ENCODE peak calls at places on chromosomes 12 and 14, in six cellular contexts. One of them, this sample, is unnamed. For H3K4me1, the result is how much of the 10 kb centered on the place peaks cover.

GRCh38 chr12:131928080-131928764 is 854 bp upstream of the PUS1 start:
- DNase-seq in CD8-positive, alpha-beta T cell: no peak
- DNase-seq in NT2/D1: no peak
- DNase-seq in left ventricle myocardium inferior: no peak
- DNase-seq in BE2C: no peak
- DNase-seq in IMR-90: peak
- DNase-seq in this sample: no peak

GRCh38 chr14:88168498-88169165 is 154.4 kb downstream of the KCNK10 start:
- DNase-seq in IMR-90: peak
- DNase-seq in left ventricle myocardium inferior: no peak
- DNase-seq in NT2/D1: peak
- DNase-seq in CD8-positive, alpha-beta T cell: peak
- DNase-seq in BE2C: peak
- DNase-seq in this sample: no peak

GRCh38 chr14:77864085-77864484 is 64.2 kb downstream of the ADCK1 start:
- DNase-seq in left ventricle myocardium inferior: no peak
- DNase-seq in BE2C: no peak
- DNase-seq in IMR-90: no peak
- DNase-seq in NT2/D1: no peak
- DNase-seq in CD8-positive, alpha-beta T cell: no peak
- DNase-seq in this sample: no peak

GRCh38 chr12:71045781-71046180 is 112.0 kb downstream of the TSPAN8 start:
- DNase-seq in NT2/D1: no peak
- DNase-seq in IMR-90: no peak
- DNase-seq in CD8-positive, alpha-beta T cell: no peak
- DNase-seq in left ventricle myocardium inferior: no peak
- DNase-seq in BE2C: no peak
- DNase-seq in this sample: no peak

GRCh38 chr14:105865266-105865903 is 339.0 kb downstream of the TMEM121 start:
- DNase-seq in IMR-90: no peak
- DNase-seq in NT2/D1: no peak
- DNase-seq in left ventricle myocardium inferior: peak
- DNase-seq in CD8-positive, alpha-beta T cell: no peak
- DNase-seq in BE2C: peak
- DNase-seq in this sample: peak

GRCh38 chr12:73452672-73453469 is 1084.8 kb upstream of the ATXN7L3B start:
- DNase-seq in left ventricle myocardium inferior: no peak
- DNase-seq in IMR-90: no peak
- DNase-seq in BE2C: no peak
- DNase-seq in CD8-positive, alpha-beta T cell: no peak
- DNase-seq in NT2/D1: no peak
- DNase-seq in this sample: no peak

GRCh38 chr14:80705241-80705980 is 236.1 kb downstream of the CEP128 start:
- DNase-seq in left ventricle myocardium inferior: no peak
- DNase-seq in IMR-90: no peak
- DNase-seq in NT2/D1: no peak
- DNase-seq in BE2C: no peak
- DNase-seq in CD8-positive, alpha-beta T cell: no peak
- DNase-seq in this sample: no peak

GRCh38 chr12:111193511-111193910 is 175.4 kb downstream of the PHETA1 start:
- DNase-seq in IMR-90: no peak
- DNase-seq in NT2/D1: no peak
- DNase-seq in left ventricle myocardium inferior: no peak
- DNase-seq in CD8-positive, alpha-beta T cell: no peak
- DNase-seq in BE2C: no peak
- DNase-seq in this sample: no peak

GRCh38 chr12:44525806-44526654 is 350.1 kb downstream of the NELL2 start:
- DNase-seq in BE2C: no peak
- DNase-seq in NT2/D1: no peak
- DNase-seq in CD8-positive, alpha-beta T cell: no peak
- DNase-seq in IMR-90: no peak
- DNase-seq in left ventricle myocardium inferior: no peak
- DNase-seq in this sample: no peak

GRCh38 chr14:95156153-95156764 is 1.1 kb downstream of the DICER1 start:
- DNase-seq in IMR-90: peak
- DNase-seq in left ventricle myocardium inferior: no peak
- DNase-seq in NT2/D1: no peak
- DNase-seq in CD8-positive, alpha-beta T cell: no peak
- DNase-seq in BE2C: no peak
- DNase-seq in this sample: no peak

GRCh38 chr12:59808317-59808910 is 212.6 kb downstream of the SLC16A7 start:
- DNase-seq in left ventricle myocardium inferior: no peak
- DNase-seq in CD8-positive, alpha-beta T cell: no peak
- DNase-seq in NT2/D1: peak
- DNase-seq in IMR-90: peak
- DNase-seq in BE2C: no peak
- DNase-seq in this sample: no peak

GRCh38 chr14:76773188-76773885 is 12.1 kb downstream of the VASH1 start:
- DNase-seq in NT2/D1: no peak
- DNase-seq in left ventricle myocardium inferior: peak
- DNase-seq in IMR-90: peak
- DNase-seq in BE2C: no peak
- DNase-seq in CD8-positive, alpha-beta T cell: no peak
- DNase-seq in this sample: peak

GRCh38 chr12:92621312-92621711 is 81.5 kb upstream of the PLEKHG7 start:
- DNase-seq in left ventricle myocardium inferior: no peak
- DNase-seq in NT2/D1: no peak
- DNase-seq in CD8-positive, alpha-beta T cell: no peak
- DNase-seq in IMR-90: no peak
- DNase-seq in BE2C: no peak
- DNase-seq in this sample: no peak
- H3K4me1 ChIP-seq in left ventricle myocardium inferior: under half
- H3K4me1 ChIP-seq in NT2/D1: under half
- H3K4me1 ChIP-seq in CD8-positive, alpha-beta T cell: under half
- H3K4me1 ChIP-seq in IMR-90: under half
- H3K4me1 ChIP-seq in BE2C: under half
- H3K4me1 ChIP-seq in this sample: under half

DNA sequence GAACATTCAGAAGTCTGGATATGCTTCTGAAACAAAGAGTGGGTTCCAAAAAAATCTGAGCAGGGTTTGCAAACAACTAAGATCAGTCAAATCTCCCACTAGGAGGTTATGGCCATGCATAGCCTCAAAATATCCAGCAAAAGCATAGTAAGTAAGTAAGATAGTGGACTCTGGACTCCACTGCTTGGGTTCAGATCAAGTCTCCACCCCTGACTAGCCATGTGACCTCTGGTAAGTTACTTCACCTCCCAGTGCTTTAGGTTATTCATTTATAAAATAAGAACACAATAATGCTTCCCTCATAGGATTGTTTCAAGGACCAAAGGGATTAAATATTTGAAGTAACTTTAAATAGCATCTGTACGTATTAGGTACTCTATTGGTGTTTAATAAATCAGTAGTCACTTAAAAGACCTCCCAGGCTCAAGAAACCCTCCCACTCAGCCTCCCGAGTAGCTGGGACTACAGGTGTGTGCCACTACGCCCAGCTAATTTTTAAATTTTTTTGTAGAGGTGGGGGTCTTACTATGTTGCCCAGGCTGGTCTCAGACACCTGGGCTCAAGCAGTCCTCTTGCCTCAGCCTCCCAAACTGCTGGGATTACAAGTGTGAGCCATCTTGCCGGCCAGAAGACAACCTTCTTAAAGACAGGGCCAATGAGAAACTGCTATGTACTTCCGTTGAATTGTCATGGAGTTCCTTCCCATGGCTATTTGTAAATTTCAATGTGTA is 95.7 kb upstream of the SOX5 start:
- DNase-seq in NT2/D1: no peak
- DNase-seq in IMR-90: no peak
- DNase-seq in CD8-positive, alpha-beta T cell: no peak
- DNase-seq in BE2C: no peak
- DNase-seq in left ventricle myocardium inferior: no peak
- DNase-seq in this sample: no peak
- H3K4me1 ChIP-seq in NT2/D1: under half
- H3K4me1 ChIP-seq in IMR-90: under half
- H3K4me1 ChIP-seq in CD8-positive, alpha-beta T cell: under half
- H3K4me1 ChIP-seq in BE2C: under half
- H3K4me1 ChIP-seq in left ventricle myocardium inferior: under half
- H3K4me1 ChIP-seq in this sample: under half

DNA sequence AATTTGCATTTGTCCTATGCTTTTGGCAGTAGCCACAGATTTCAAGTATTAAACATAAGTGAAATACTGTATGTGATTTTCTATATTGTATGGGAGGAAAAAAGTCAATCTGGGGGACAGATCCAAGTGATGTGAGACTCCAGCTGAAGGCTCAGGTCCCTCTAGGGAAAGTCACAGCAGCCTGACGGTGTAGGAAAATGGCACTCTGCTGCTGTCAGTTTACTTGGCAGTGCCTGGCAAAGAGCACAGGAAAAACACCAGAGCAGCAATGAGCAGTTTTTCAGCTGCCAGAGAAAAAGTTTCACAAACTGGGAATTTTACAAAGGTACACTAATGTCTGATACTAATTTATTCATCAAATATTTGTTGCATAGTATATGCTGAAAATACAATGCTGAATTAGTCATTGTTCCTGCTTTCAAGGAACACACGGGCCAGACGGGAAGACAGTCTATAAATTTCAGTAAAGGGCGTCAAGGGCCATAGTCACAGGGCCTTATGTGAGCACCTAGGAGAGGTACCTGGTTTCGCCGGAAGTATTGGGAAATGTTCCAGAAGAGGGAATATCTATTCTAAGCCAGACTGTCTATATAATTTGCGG is 66.2 kb upstream of the SLC38A2 start:
- DNase-seq in NT2/D1: no peak
- DNase-seq in left ventricle myocardium inferior: no peak
- DNase-seq in CD8-positive, alpha-beta T cell: no peak
- DNase-seq in BE2C: no peak
- DNase-seq in IMR-90: no peak
- DNase-seq in this sample: no peak
- H3K4me1 ChIP-seq in NT2/D1: under half
- H3K4me1 ChIP-seq in left ventricle myocardium inferior: under half
- H3K4me1 ChIP-seq in CD8-positive, alpha-beta T cell: under half
- H3K4me1 ChIP-seq in BE2C: under half
- H3K4me1 ChIP-seq in IMR-90: under half
- H3K4me1 ChIP-seq in this sample: under half

DNA sequence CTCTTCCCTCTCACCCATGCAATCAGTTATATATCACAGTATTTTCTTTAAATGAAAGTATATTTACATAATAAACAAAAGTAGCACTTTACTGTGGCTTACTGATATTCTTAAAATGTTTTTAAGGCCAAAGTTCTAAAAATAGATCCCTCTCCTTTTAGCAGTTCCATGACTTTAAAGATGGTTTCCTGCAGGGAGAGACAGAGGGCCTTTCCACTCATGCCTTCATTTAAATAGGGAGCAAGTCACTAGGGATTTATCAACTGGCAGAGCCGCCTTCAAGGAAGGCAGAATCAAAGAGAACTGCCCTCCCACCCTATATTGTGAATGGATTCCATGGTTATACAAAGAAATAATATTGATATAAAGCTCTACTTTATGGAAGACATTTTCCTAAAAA is 55.5 kb downstream of the DUSP16 start:
- DNase-seq in IMR-90: no peak
- DNase-seq in CD8-positive, alpha-beta T cell: no peak
- DNase-seq in NT2/D1: no peak
- DNase-seq in left ventricle myocardium inferior: no peak
- DNase-seq in BE2C: no peak
- DNase-seq in this sample: no peak
- H3K4me1 ChIP-seq in IMR-90: under half
- H3K4me1 ChIP-seq in CD8-positive, alpha-beta T cell: under half
- H3K4me1 ChIP-seq in NT2/D1: under half
- H3K4me1 ChIP-seq in left ventricle myocardium inferior: half or more
- H3K4me1 ChIP-seq in BE2C: under half
- H3K4me1 ChIP-seq in this sample: under half

DNA sequence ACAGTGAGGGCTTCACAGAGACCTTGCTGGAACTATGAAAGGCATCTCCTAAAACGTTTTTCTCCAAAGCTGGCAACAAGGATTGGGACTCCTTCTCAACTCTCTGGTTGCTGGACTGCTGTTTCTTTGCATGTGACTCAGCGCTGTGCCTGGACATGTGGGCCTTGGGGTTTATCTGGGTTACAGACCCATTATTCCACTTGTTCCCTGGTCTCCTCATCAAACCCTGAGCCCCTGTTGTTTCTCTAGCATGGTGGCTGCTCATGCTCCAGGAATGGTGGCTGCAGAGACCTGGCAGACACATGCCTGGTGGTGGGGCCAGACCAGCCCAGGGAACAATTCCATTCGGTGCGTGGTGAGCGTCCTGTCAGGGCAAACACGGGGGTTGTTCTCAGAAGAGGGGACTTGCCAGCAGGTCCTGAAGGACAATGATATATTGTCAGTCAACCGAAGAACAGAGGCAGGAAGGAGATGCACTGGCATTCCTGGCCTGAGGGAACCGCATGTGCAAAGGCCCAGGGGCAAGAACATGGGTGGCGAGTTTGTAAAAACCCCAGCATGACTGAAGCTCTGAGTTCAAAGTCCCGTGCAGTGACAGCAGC is 320.1 kb upstream of the RTL1 start:
- DNase-seq in left ventricle myocardium inferior: no peak
- DNase-seq in NT2/D1: no peak
- DNase-seq in IMR-90: no peak
- DNase-seq in BE2C: no peak
- DNase-seq in CD8-positive, alpha-beta T cell: no peak
- DNase-seq in this sample: no peak
- H3K4me1 ChIP-seq in left ventricle myocardium inferior: under half
- H3K4me1 ChIP-seq in NT2/D1: under half
- H3K4me1 ChIP-seq in IMR-90: under half
- H3K4me1 ChIP-seq in BE2C: under half
- H3K4me1 ChIP-seq in CD8-positive, alpha-beta T cell: under half
- H3K4me1 ChIP-seq in this sample: under half

GRCh38 chr12:12901158-12901791 is 9.9 kb downstream of the GPRC5A start:
- DNase-seq in CD8-positive, alpha-beta T cell: no peak
- DNase-seq in NT2/D1: no peak
- DNase-seq in BE2C: no peak
- DNase-seq in left ventricle myocardium inferior: no peak
- DNase-seq in IMR-90: peak
- DNase-seq in this sample: peak

GRCh38 chr12:12898911-12899511 is 7.6 kb downstream of the GPRC5A start:
- DNase-seq in NT2/D1: no peak
- DNase-seq in left ventricle myocardium inferior: no peak
- DNase-seq in BE2C: no peak
- DNase-seq in CD8-positive, alpha-beta T cell: no peak
- DNase-seq in IMR-90: no peak
- DNase-seq in this sample: no peak

GRCh38 chr12:12898136-12898712 is 6.9 kb downstream of the GPRC5A start:
- DNase-seq in IMR-90: no peak
- DNase-seq in CD8-positive, alpha-beta T cell: no peak
- DNase-seq in BE2C: no peak
- DNase-seq in left ventricle myocardium inferior: no peak
- DNase-seq in NT2/D1: no peak
- DNase-seq in this sample: no peak

GRCh38 chr12:12900786-12901157 is 9.4 kb downstream of the GPRC5A start:
- DNase-seq in NT2/D1: no peak
- DNase-seq in IMR-90: no peak
- DNase-seq in left ventricle myocardium inferior: no peak
- DNase-seq in CD8-positive, alpha-beta T cell: no peak
- DNase-seq in BE2C: no peak
- DNase-seq in this sample: no peak

GRCh38 chr12:12899530-12900380 is 8.4 kb downstream of the GPRC5A start:
- DNase-seq in NT2/D1: no peak
- DNase-seq in left ventricle myocardium inferior: no peak
- DNase-seq in BE2C: no peak
- DNase-seq in CD8-positive, alpha-beta T cell: no peak
- DNase-seq in IMR-90: peak
- DNase-seq in this sample: no peak
- H3K4me1 ChIP-seq in NT2/D1: under half
- H3K4me1 ChIP-seq in left ventricle myocardium inferior: under half
- H3K4me1 ChIP-seq in BE2C: under half
- H3K4me1 ChIP-seq in CD8-positive, alpha-beta T cell: under half
- H3K4me1 ChIP-seq in IMR-90: under half
- H3K4me1 ChIP-seq in this sample: under half

GRCh38 chr12:40376533-40377267 is 151.9 kb downstream of the LRRK2 start:
- DNase-seq in NT2/D1: no peak
- DNase-seq in CD8-positive, alpha-beta T cell: no peak
- DNase-seq in IMR-90: no peak
- DNase-seq in left ventricle myocardium inferior: no peak
- DNase-seq in BE2C: no peak
- DNase-seq in this sample: no peak
- H3K4me1 ChIP-seq in NT2/D1: under half
- H3K4me1 ChIP-seq in CD8-positive, alpha-beta T cell: under half
- H3K4me1 ChIP-seq in IMR-90: under half
- H3K4me1 ChIP-seq in left ventricle myocardium inferior: under half
- H3K4me1 ChIP-seq in BE2C: under half
- H3K4me1 ChIP-seq in this sample: under half

This sample was measured in aorta.